ENCODE peak calls at places on chromosomes 4 and X, in four cellular contexts. W is lower lobe of right lung, P is astrocyte of the spinal cord, A is AG09319. B is an unnamed sample.

GRCh38 chr4:4595252-4595651 is 53.4 kb upstream of the STX18 start:
- DNase-seq in A (no peak), W (no peak), P (no peak), B (no peak)

GRCh38 chr4:156294577-156294976 is 340.9 kb upstream of the CTSO start:
- DNase-seq in P (peak), A (no peak), W (no peak), B (no peak)

GRCh38 chr4:52664479-52664878 is 5.4 kb upstream of the USP46 start:
- DNase-seq in P (no peak), W (no peak), A (no peak), B (no peak)

GRCh38 chr4:2408401-2408958 is 10.0 kb downstream of the ZFYVE28 start:
- DNase-seq in A (no peak), P (no peak), W (no peak), B (no peak)

GRCh38 chrX:77223046-77223445 is 224.1 kb upstream of the FGF16 start:
- DNase-seq in A (no peak), P (no peak), W (no peak), B (no peak)

GRCh38 chrX:70826715-70827114 is 81.8 kb downstream of the TEX11 start:
- DNase-seq in P (no peak), W (no peak), A (no peak), B (no peak)

GRCh38 chrX:81121513-81122363 is 80.0 kb downstream of the HMGN5 start:
- DNase-seq in P (peak), W (peak), A (peak), B (peak)

GRCh38 chr4:39255266-39255665 is 72.9 kb downstream of the WDR19 start:
- DNase-seq in P (peak), A (no peak), W (no peak), B (no peak)

GRCh38 chr4:113071811-113072210 is 22.4 kb downstream of the ANK2 start:
- DNase-seq in A (no peak), P (no peak), W (no peak), B (no peak)

GRCh38 chr4:76199664-76200211 is 13.9 kb downstream of the SCARB2 start:
- DNase-seq in W (no peak), A (no peak), P (peak), B (no peak)

GRCh38 chr4:168631241-168632151 is 134.6 kb downstream of the PALLD start:
- DNase-seq in A (no peak), P (peak), W (peak), B (peak)

GRCh38 chrX:114165537-114165936 is 418.3 kb upstream of the HTR2C start:
- DNase-seq in P (no peak), A (no peak), W (no peak), B (no peak)

GRCh38 chrX:114166601-114167000 is 417.3 kb upstream of the HTR2C start:
- DNase-seq in W (no peak), P (no peak), A (no peak), B (no peak)

DNA sequence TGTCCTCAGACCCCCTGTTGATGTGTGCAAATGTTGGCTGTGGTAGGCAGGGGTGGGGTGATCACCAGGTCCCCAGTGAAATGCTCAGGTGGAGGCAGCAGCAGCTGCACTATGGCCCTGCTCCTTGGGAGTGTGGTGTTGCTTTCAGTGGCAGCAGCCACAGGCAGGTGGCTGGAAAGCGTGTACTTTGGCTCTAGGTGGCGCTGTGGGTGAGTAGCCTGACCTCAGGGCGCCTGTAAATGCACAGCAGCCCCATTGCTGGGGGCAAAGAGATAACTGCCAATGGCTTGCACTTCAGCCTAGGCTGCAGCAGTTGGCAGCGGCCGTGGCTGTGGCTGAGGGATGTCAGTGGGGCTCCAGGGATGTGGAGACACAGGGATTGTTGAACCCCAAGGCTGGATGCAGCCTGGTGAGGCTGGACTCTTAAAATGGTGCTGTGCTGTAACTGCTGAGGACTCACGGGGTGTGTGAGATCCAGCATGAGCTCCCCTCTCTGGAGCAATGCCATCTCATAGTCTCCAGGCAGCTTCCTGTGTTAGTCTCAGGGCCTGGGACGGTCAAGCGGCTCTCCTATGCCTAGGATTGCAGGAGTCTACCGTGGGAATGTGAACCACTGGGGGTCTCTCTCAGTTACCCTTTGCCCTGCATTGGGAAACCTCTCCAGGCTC is 421.7 kb upstream of the HTR2C start:
- DNase-seq in P (no peak), A (no peak), W (no peak), B (peak)
- TF ChIP-seq CTCF in P (no peak), A (no peak), W (no peak), B (no peak)

DNA sequence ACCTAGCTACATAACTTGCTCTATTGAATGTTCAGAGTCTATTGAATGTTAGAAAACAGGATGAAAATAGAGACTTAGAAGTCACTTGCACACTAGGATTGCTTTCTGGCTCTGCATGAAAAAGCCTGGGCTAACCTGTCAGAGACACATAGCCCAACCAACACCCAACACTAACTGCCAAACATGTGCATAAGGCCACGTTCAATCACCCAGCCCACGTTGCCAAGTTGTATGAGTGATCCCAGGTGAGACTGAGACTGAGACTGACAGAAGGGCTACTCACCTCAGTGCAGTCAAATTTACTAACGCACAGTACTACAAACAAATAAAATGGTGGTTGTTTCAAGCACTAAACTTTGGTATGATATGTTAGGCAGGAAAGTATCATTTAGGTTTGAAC is 61.0 kb downstream of the LDB2 start:
- DNase-seq in A (no peak), W (no peak), P (no peak), B (no peak)
- TF ChIP-seq CTCF in A (no peak), W (no peak), P (no peak), B (no peak)

GRCh38 chr4:28357985-28358384 is 1497.3 kb downstream of the STIM2 start:
- DNase-seq in A (no peak), W (no peak), P (no peak), B (peak)
- TF ChIP-seq CTCF in A (peak), W (no peak), P (peak), B (peak)

GRCh38 chr4:25860586-25861421 is 2.0 kb downstream of the SEL1L3 start:
- DNase-seq in P (no peak), W (peak), A (no peak), B (no peak)

GRCh38 chr4:25857851-25858400 is 4.9 kb downstream of the SEL1L3 start:
- DNase-seq in A (no peak), P (no peak), W (no peak), B (no peak)

GRCh38 chr4:25859429-25860148 is 3.2 kb downstream of the SEL1L3 start:
- DNase-seq in A (no peak), W (no peak), P (no peak), B (no peak)

GRCh38 chr4:25856756-25857155 is 6.0 kb downstream of the SEL1L3 start:
- DNase-seq in A (peak), P (no peak), W (no peak), B (no peak)

GRCh38 chr4:25857403-25857802 is 5.4 kb downstream of the SEL1L3 start:
- DNase-seq in P (no peak), W (no peak), A (no peak), B (no peak)
- TF ChIP-seq CTCF in P (no peak), W (no peak), A (no peak), B (no peak)

B was measured in nephron progenitor cell.